ENCODE peak calls at places on chromosome 1, in ten cellular contexts. K is transverse colon, A is prostate gland, G is heart left ventricle, S is uterus, N is esophagus muscularis mucosa, B is K562, F is A549, L is sigmoid colon, I is IMR-90. D is an unnamed sample.

GRCh38 chr1:8111560-8111959 is 85.5 kb upstream of the ERRFI1 start:
- DNase-seq in K (no peak), A (no peak), G (no peak), S (no peak), N (no peak), B (no peak), F (no peak), L (no peak), I (no peak), D (no peak)

GRCh38 chr1:10598088-10598712 is 123.5 kb downstream of the PEX14 start:
- DNase-seq in K (no peak), A (no peak), G (no peak), S (no peak), N (no peak), B (no peak), F (no peak), L (peak; percentile 43), I (no peak), D (no peak)

GRCh38 chr1:61472876-61473275 is 252.1 kb downstream of the TM2D1 start:
- DNase-seq in K (no peak), A (no peak), G (no peak), S (no peak), N (no peak), B (no peak), F (no peak), L (no peak), I (no peak), D (no peak)

GRCh38 chr1:82820816-82821215 is 1020.1 kb downstream of the ADGRL2 start:
- DNase-seq in K (no peak), A (no peak), G (no peak), S (no peak), N (no peak), B (no peak), F (no peak), L (no peak), I (no peak), D (no peak)

GRCh38 chr1:53944469-53945182 is 873 bp downstream of the IFT25 start:
- DNase-seq in K (no peak), A (no peak), G (no peak), S (peak; percentile 17), N (no peak), B (peak; percentile 28), F (no peak), L (no peak), I (no peak), D (no peak)

GRCh38 chr1:4650486-4650885 is 3.9 kb upstream of the AJAP1 start:
- DNase-seq in K (no peak), A (no peak), G (peak; percentile 21), S (no peak), N (no peak), B (no peak), F (peak; percentile 60), L (no peak), I (no peak), D (no peak)

GRCh38 chr1:152029144-152029936 is 7.5 kb downstream of the S100A11 start:
- DNase-seq in K (no peak), A (no peak), G (no peak), S (no peak), N (no peak), B (no peak), F (no peak), L (no peak), I (peak; percentile 43), D (no peak)

GRCh38 chr1:60833173-60833572 is 249.2 kb upstream of the NFIA start:
- DNase-seq in K (peak; percentile 64), A (no peak), G (no peak), S (no peak), N (no peak), B (peak; percentile 10), F (no peak), L (no peak), I (no peak), D (no peak)

GRCh38 chr1:202836616-202837403 is 26.1 kb downstream of the PCAT6 start:
- DNase-seq in K (no peak), A (peak; percentile 27), G (no peak), S (no peak), N (no peak), B (no peak), F (no peak), L (no peak), I (no peak), D (no peak)

GRCh38 chr1:24266398-24266941 is 52.7 kb upstream of the GRHL3 start:
- DNase-seq in K (no peak), A (no peak), G (no peak), S (no peak), N (no peak), B (no peak), F (peak; percentile 60), L (no peak), I (peak; percentile 73), D (no peak)

GRCh38 chr1:11682287-11682771 is 1.4 kb upstream of the MAD2L2 start:
- DNase-seq in K (no peak), A (no peak), G (no peak), S (no peak), N (no peak), B (no peak), F (no peak), L (no peak), I (no peak), D (no peak)

DNA sequence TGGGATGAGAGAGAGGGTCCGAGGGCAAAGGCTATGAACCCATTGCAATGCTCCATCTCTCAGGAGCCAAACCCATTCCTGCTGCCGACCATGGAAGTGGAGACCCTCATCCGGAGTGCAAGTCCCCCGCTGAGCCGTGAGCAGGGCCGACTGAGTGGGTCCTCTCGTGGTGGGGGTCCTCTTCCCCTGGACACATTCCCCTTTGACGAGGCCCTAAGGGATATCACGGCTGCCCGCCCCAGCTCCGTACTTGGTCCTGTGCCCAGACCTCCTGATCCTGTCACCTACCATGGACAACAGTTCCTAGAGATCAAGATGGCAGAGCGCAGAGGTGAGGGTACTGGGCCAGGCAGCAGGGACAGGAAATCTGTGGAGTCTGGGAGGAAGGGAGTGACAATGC is 11.0 kb downstream of the HYI start:
- DNase-seq in K (peak; percentile 5), A (no peak), G (peak; percentile 31), S (peak; percentile 21), N (no peak), B (no peak), F (no peak), L (peak; percentile 59), I (no peak), D (no peak)
- TF ChIP-seq POLR2A in K (no peak), A (no peak), G (no peak), S (no peak), N (no peak), B (no peak), F (no peak), L (no peak), I (no peak), D (no peak)

GRCh38 chr1:149846600-149847466 is 52.5 kb upstream of the BOLA1 start:
- DNase-seq in K (no peak), A (no peak), G (no peak), S (no peak), N (no peak), B (no peak), F (no peak), L (no peak), I (no peak), D (no peak)

GRCh38 chr1:149844096-149844495 is 55.3 kb upstream of the BOLA1 start:
- DNase-seq in K (no peak), A (peak; percentile 4), G (no peak), S (no peak), N (no peak), B (peak; percentile 11), F (peak; percentile 15), L (no peak), I (peak; percentile 78), D (no peak)

GRCh38 chr1:149846042-149846441 is 53.3 kb upstream of the BOLA1 start:
- DNase-seq in K (no peak), A (no peak), G (no peak), S (no peak), N (no peak), B (no peak), F (no peak), L (no peak), I (no peak), D (no peak)

GRCh38 chr1:149844650-149845255 is 54.6 kb upstream of the BOLA1 start:
- DNase-seq in K (no peak), A (no peak), G (no peak), S (no peak), N (no peak), B (no peak), F (no peak), L (no peak), I (no peak), D (no peak)

GRCh38 chr1:149845416-149845815 is 54.0 kb upstream of the BOLA1 start:
- DNase-seq in K (no peak), A (no peak), G (no peak), S (no peak), N (no peak), B (no peak), F (no peak), L (no peak), I (no peak), D (no peak)
- H3K4me3 ChIP-seq in K (no peak overlapping the region), A (no peak overlapping the region), G (peak overlapping the region; percentile 59), S (no peak overlapping the region), N (no peak overlapping the region), B (peak overlapping the region; percentile 60), F (no peak overlapping the region), L (no peak overlapping the region), I (no peak overlapping the region), D (no peak overlapping the region)

GRCh38 chr1:225652726-225653462 is at the start of gene ENAH:
- DNase-seq in K (peak; percentile 78), A (peak; percentile 78), G (peak; percentile 89), S (peak; percentile 85), N (no peak), B (peak; percentile 73), F (peak; percentile 65), L (peak; percentile 93), I (peak; percentile 76), D (peak; percentile 85)
- TF ChIP-seq POLR2A in K (no peak), A (peak; percentile 54), G (peak; percentile 54), S (peak; percentile 98), N (peak; percentile 38), B (no peak), F (peak; percentile 80), L (no peak), I (no peak), D (peak; percentile 21)

GRCh38 chr1:78005755-78006154 is 1.0 kb downstream of the DNAJB4 start:
- DNase-seq in K (peak; percentile 17), A (peak; percentile 35), G (no peak), S (peak; percentile 36), N (no peak), B (no peak), F (no peak), L (no peak), I (peak; percentile 94), D (peak; percentile 70)

GRCh38 chr1:78004719-78005346 is at the start of gene DNAJB4:
- DNase-seq in K (peak; percentile 83), A (peak; percentile 83), G (no peak), S (peak; percentile 90), N (peak; percentile 92), B (peak; percentile 78), F (peak; percentile 47), L (peak; percentile 90), I (peak; percentile 99), D (peak; percentile 78)

GRCh38 chr1:78003882-78004718 is 639 bp upstream of the DNAJB4 start:
- DNase-seq in K (peak; percentile 58), A (peak; percentile 19), G (no peak), S (peak; percentile 53), N (no peak), B (peak; percentile 84), F (peak; percentile 44), L (peak; percentile 75), I (peak; percentile 83), D (peak; percentile 56)

GRCh38 chr1:78005347-78005722 is 596 bp downstream of the DNAJB4 start:
- DNase-seq in K (no peak), A (no peak), G (no peak), S (no peak), N (no peak), B (no peak), F (no peak), L (no peak), I (no peak), D (no peak)

GRCh38 chr1:78003070-78003751 is 1.5 kb upstream of the DNAJB4 start:
- DNase-seq in K (no peak), A (no peak), G (no peak), S (no peak), N (no peak), B (no peak), F (no peak), L (no peak), I (no peak), D (no peak)
- H3K4me3 ChIP-seq in K (peak overlapping the region; percentile 57), A (no peak overlapping the region), G (peak overlapping the region; percentile 68), S (no peak overlapping the region), N (peak overlapping the region; percentile 67), B (peak overlapping the region; percentile 8), F (peak overlapping the region; percentile 58), L (peak overlapping the region; percentile 59), I (no peak overlapping the region), D (no peak overlapping the region)